ENCODE peak calls at places on chromosomes 16 and 17, in six cellular contexts. Q, Y, P, B, A and R are unnamed samples.

GRCh38 chr17:37450090-37450489 is 39.6 kb upstream of the DUSP14 start:
- DNase-seq in Q (peak; percentile 79), Y (no peak), P (peak; percentile 55), B (no peak), A (peak; percentile 48), R (no peak)

GRCh38 chr16:89900885-89901284 is 17.8 kb upstream of the MC1R start:
- DNase-seq in Q (no peak), Y (no peak), P (no peak), B (no peak), A (no peak), R (no peak)

GRCh38 chr17:37691807-37692206 is 48.6 kb upstream of the DDX52 start:
- DNase-seq in Q (no peak), Y (no peak), P (no peak), B (no peak), A (no peak), R (no peak)

GRCh38 chr16:52741386-52741785 is 194.4 kb upstream of the TOX3 start:
- DNase-seq in Q (no peak), Y (no peak), P (peak; percentile 60), B (no peak), A (no peak), R (no peak)

GRCh38 chr16:79217375-79218011 is 383.0 kb downstream of the MAF start:
- DNase-seq in Q (no peak), Y (no peak), P (no peak), B (no peak), A (no peak), R (no peak)

GRCh38 chr17:48604770-48605329 is at the start of gene HOXB6:
- DNase-seq in Q (no peak), Y (no peak), P (no peak), B (peak; percentile 84), A (peak; percentile 60), R (no peak)

GRCh38 chr16:49409121-49409520 is 35.5 kb downstream of the C16orf78 start:
- DNase-seq in Q (no peak), Y (no peak), P (peak; percentile 23), B (no peak), A (no peak), R (no peak)

GRCh38 chr17:44281570-44281969 is 13.6 kb upstream of the SLC4A1 start:
- DNase-seq in Q (no peak), Y (no peak), P (no peak), B (no peak), A (no peak), R (no peak)

GRCh38 chr16:55253987-55254386 is 70.0 kb upstream of the IRX6 start:
- DNase-seq in Q (no peak), Y (no peak), P (no peak), B (no peak), A (no peak), R (no peak)

GRCh38 chr16:70396209-70396904 is 42.5 kb downstream of the ST3GAL2 start:
- DNase-seq in Q (no peak), Y (no peak), P (no peak), B (no peak), A (no peak), R (no peak)

GRCh38 chr16:66427871-66428681 is 981 bp downstream of the BEAN1 start:
- DNase-seq in Q (no peak), Y (no peak), P (peak; percentile 75), B (peak; percentile 45), A (no peak), R (peak; percentile 12)

GRCh38 chr17:2954898-2955445 is 108.4 kb downstream of the OR1D5 start:
- DNase-seq in Q (no peak), Y (no peak), P (no peak), B (peak; percentile 67), A (peak; percentile 80), R (peak; percentile 36)

GRCh38 chr16:26981266-26981938 is 85.3 kb upstream of the C16orf82 start:
- DNase-seq in Q (no peak), Y (no peak), P (no peak), B (no peak), A (no peak), R (no peak)

GRCh38 chr16:80739523-80739922 is 64.9 kb downstream of the CDYL2 start:
- DNase-seq in Q (no peak), Y (no peak), P (no peak), B (no peak), A (no peak), R (no peak)

GRCh38 chr17:65595071-65595655 is 33.7 kb upstream of the AXIN2 start:
- DNase-seq in Q (no peak), Y (no peak), P (peak; percentile 69), B (no peak), A (no peak), R (no peak)

GRCh38 chr16:22161999-22162657 is at the start of gene SDR42E2:
- DNase-seq in Q (no peak), Y (no peak), P (peak; percentile 91), B (peak; percentile 19), A (peak; percentile 41), R (no peak)

DNA sequence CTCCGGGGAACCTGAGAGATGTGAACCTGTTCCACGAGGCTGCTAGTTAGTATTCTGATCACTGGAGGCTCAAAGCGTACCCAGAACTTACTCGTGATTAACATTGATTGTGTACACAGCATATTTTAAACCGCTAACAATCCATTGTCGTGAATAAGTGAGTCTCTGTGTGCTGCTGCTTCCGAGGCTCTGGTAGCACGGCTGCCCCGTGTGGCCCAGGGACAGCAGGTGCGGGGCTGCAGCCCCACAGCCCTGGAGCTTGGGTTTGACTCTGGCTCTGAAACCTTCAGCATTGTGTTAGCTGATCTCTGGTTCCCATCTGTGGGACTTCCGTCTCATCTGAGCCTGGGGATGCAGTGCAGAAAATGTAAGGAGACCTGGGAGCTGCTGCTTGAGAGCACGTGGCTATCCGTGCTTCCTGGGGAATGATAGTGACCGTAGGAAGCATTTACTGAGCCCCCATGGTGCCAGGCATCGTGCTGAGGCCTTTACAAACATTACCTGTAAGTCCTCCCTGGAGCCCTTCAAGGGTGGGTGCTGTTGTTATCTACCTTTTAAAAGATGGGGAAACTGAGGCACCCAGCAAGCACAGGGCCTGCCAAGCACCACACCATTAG is 190.8 kb upstream of the CHMP6 start:
- DNase-seq in Q (no peak), Y (no peak), P (peak; percentile 58), B (no peak), A (no peak), R (no peak)
- TF ChIP-seq CTCF in Q (no peak), Y (no peak), P (peak; percentile 28), B (no peak), A (no peak), R (no peak)

DNA sequence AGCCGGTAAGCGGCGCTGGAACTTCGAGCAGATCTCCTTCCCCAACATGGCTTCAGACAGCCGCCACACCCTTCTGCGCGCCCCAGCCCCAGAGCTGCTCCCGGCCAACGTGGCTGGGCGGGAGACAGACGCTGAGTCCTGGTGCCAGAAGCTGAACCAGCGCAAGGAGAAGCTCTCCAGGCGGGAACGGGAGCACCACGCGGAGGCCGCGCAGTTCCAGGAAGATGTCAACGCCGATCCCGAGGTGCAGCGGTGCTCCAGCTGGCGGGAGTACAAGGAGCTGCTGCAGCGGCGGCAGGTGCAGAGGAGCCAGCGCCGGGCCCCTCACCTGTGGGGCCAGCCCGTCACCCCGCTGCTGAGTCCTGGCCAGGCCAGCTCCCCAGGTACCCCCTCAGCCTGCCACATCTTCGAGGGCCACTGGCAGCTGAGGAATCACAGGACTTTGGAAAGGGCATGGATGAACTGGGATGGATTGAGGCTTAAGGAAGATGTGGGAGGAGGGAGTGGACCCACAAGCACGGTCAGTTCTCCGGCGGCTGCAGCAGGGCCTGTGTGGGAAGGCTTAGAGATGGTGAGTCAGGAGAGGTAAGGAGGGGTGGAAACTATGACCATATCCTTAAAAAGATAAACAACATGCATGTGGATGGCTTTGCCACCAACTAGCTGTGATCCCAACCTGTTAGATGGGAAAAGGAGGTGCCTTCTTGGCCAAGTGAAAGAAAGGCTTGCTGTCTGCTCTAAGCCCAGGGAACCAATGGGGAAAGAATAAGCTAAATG is 3.4 kb upstream of the LLGL2 start:
- DNase-seq in Q (no peak), Y (no peak), P (no peak), B (no peak), A (no peak), R (no peak)
- TF ChIP-seq CTCF in Q (no peak), Y (no peak), P (no peak), B (no peak), A (no peak), R (no peak)

DNA sequence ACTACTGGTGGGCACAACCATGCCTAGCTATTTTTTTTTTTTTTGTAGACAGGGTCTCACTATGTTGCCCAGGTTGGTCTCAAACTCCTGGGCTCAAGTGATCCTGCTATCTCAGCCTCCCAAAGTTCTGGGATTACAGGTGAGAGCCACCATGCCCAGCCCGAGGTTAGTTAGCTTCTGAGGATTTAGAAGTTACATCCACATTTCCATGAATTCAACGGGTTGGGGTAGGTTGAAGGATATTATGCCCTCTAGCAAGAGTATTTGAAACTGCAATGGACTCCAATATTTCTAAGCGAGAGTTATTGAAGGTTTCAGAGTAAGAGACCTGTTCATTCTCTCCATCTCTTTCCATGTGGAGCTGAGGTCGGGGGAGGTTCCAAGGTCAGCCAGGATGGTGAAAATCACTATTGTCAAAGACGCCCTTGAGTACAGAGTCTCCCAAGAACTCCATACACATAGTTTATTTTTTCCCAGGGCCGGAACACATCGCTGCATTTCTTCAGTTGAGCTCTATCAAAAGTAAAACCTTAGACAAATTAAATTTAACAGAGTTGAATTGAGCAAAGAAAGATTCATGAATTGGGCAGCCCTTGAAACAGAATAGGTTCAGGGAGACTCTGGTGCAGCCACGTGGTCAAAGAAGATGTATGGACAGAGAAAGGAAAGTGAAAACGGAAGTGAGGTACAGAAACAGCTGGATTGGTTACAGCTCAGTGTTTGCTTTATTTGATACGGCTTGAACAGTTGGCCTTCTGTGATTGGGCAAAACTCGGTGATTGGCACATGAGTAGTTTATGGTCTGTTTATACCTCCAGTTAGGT is 19.0 kb upstream of the ITPRIPL2 start:
- DNase-seq in Q (no peak), Y (no peak), P (peak; percentile 30), B (peak; percentile 32), A (no peak), R (no peak)
- TF ChIP-seq CTCF in Q (no peak), Y (no peak), P (peak; percentile 39), B (no peak), A (no peak), R (no peak)

GRCh38 chr16:84397090-84397489 is 28.8 kb downstream of the ATP2C2 start:
- DNase-seq in Q (no peak), Y (no peak), P (no peak), B (no peak), A (no peak), R (no peak)
- TF ChIP-seq CTCF in Q (no peak), Y (no peak), P (peak; percentile 66), B (peak; percentile 57), A (peak; percentile 66), R (no peak)

GRCh38 chr16:28280881-28281836 is 11.2 kb upstream of the SBK1 start:
- DNase-seq in Q (no peak), Y (no peak), P (peak; percentile 50), B (no peak), A (no peak), R (no peak)
- TF ChIP-seq CTCF in Q (no peak), Y (no peak), P (peak; percentile 19), B (no peak), A (no peak), R (no peak)